ENCODE peak calls at places on chromosomes 11 and 22, in nine cellular contexts. B, H, M, D, F, X, O, L and S are unnamed samples.

GRCh38 chr11:68948948-68949347 is 31.8 kb downstream of the MRGPRD start:
- DNase-seq in B (no peak), H (no peak), M (no peak), D (no peak), F (no peak), X (no peak), O (no peak), L (no peak), S (no peak)

GRCh38 chr11:5941951-5942350 is at the start of gene OR56A3:
- DNase-seq in B (no peak), H (no peak), M (no peak), D (no peak), F (no peak), X (no peak), O (no peak), L (no peak), S (no peak)

GRCh38 chr11:85029964-85030363 is 597.2 kb downstream of the DLG2 start:
- DNase-seq in B (no peak), H (no peak), M (no peak), D (no peak), F (no peak), X (no peak), O (no peak), L (no peak), S (no peak)

GRCh38 chr11:46564459-46564858 is 29.4 kb downstream of the AMBRA1 start:
- DNase-seq in B (no peak), H (no peak), M (no peak), D (no peak), F (no peak), X (no peak), O (no peak), L (no peak), S (no peak)

GRCh38 chr11:65649656-65650546 is 12.0 kb downstream of the SIPA1 start:
- DNase-seq in B (no peak), H (no peak), M (no peak), D (no peak), F (peak; percentile 16), X (no peak), O (no peak), L (no peak), S (no peak)

GRCh38 chr22:36406139-36406538 is 18.4 kb upstream of the MYH9 start:
- DNase-seq in B (no peak), H (no peak), M (no peak), D (no peak), F (no peak), X (no peak), O (no peak), L (no peak), S (no peak)

GRCh38 chr11:66263231-66263630 is 5.2 kb upstream of the RAB1B start:
- DNase-seq in B (no peak), H (no peak), M (no peak), D (no peak), F (no peak), X (no peak), O (no peak), L (no peak), S (no peak)

GRCh38 chr11:42542336-42542735 is 769.5 kb upstream of the API5 start:
- DNase-seq in B (no peak), H (no peak), M (no peak), D (no peak), F (no peak), X (no peak), O (no peak), L (no peak), S (no peak)

GRCh38 chr11:91749231-91749630 is 475.4 kb upstream of the FAT3 start:
- DNase-seq in B (no peak), H (no peak), M (no peak), D (no peak), F (no peak), X (no peak), O (no peak), L (no peak), S (no peak)

GRCh38 chr22:32318361-32318760 is 39.3 kb upstream of the RFPL3 start:
- DNase-seq in B (no peak), H (no peak), M (no peak), D (no peak), F (no peak), X (no peak), O (no peak), L (no peak), S (no peak)

GRCh38 chr11:117345039-117345438 is 17.4 kb downstream of the CEP164 start:
- DNase-seq in B (no peak), H (no peak), M (no peak), D (no peak), F (no peak), X (no peak), O (no peak), L (no peak), S (no peak)

GRCh38 chr11:46345131-46345597 is 2.1 kb upstream of the DGKZ start:
- DNase-seq in B (peak; percentile 43), H (peak; percentile 71), M (no peak), D (no peak), F (peak; percentile 75), X (peak; percentile 35), O (no peak), L (no peak), S (no peak)

GRCh38 chr11:33980896-33981295 is 70.6 kb upstream of the CAPRIN1 start:
- DNase-seq in B (no peak), H (no peak), M (no peak), D (no peak), F (no peak), X (no peak), O (no peak), L (no peak), S (no peak)

GRCh38 chr11:115464269-115464668 is 39.9 kb downstream of the CADM1 start:
- DNase-seq in B (no peak), H (no peak), M (no peak), D (no peak), F (no peak), X (no peak), O (no peak), L (no peak), S (no peak)

GRCh38 chr11:2775083-2775625 is 75.4 kb upstream of the KCNQ1OT1 start:
- DNase-seq in B (no peak), H (no peak), M (no peak), D (no peak), F (no peak), X (peak; percentile 31), O (peak; percentile 31), L (peak; percentile 50), S (peak; percentile 74)

GRCh38 chr11:44833869-44834452 is 107.2 kb downstream of the TSPAN18 start:
- DNase-seq in B (no peak), H (no peak), M (no peak), D (no peak), F (no peak), X (no peak), O (no peak), L (no peak), S (no peak)

DNA sequence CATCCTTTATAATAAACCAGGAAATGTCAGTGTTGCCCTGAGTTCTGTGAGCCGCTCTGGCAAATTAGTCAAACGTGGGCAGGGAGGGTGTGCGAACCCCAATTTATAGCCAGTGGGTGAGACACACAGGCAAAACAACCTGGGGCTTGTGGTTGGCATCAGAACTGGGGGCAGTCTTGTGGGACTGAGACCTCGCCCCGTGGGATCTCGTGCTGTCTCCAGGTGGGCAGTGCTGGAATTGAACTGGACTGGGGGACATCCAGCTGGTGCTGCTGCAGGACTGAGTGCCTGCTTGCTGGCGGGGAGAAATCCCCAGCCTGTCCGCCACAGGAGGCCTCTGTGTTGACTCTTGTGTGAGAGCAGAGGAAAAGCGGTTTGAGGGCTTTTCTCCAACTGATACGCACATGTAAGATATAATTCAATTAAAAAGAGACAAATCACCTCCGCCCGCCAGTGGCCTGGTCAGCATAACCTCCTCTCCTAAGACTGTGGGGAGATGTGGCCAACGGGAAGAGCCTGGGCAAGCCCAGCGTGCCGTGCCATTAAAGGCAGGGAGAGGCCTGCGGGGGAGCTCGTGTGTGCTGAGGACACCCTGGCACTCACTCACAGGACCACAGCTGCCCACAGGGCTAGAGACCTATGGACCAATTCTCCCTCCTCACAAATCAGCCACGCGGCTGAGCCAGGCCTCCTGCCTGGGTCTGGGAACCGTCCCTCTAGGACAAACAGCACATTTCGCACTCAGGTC is 18.4 kb downstream of the SULT4A1 start:
- DNase-seq in B (no peak), H (no peak), M (no peak), D (no peak), F (no peak), X (no peak), O (no peak), L (no peak), S (no peak)
- TF ChIP-seq CTCF in B (no peak), H (no peak), M (no peak), D (no peak), F (no peak), X (no peak), O (no peak), L (no peak), S (no peak)

GRCh38 chr11:131064373-131064991 is 148.2 kb upstream of the SNX19 start:
- DNase-seq in B (peak; percentile 25), H (peak; percentile 51), M (peak; percentile 54), D (no peak), F (peak; percentile 25), X (peak; percentile 48), O (no peak), L (no peak), S (no peak)

GRCh38 chr11:131073167-131073566 is 156.9 kb upstream of the SNX19 start:
- DNase-seq in B (no peak), H (no peak), M (no peak), D (no peak), F (no peak), X (no peak), O (no peak), L (no peak), S (no peak)

GRCh38 chr11:131065435-131066295 is 149.4 kb upstream of the SNX19 start:
- DNase-seq in B (no peak), H (no peak), M (no peak), D (no peak), F (no peak), X (no peak), O (no peak), L (no peak), S (no peak)

GRCh38 chr11:131066551-131066950 is 150.3 kb upstream of the SNX19 start:
- DNase-seq in B (no peak), H (no peak), M (no peak), D (no peak), F (no peak), X (no peak), O (no peak), L (no peak), S (no peak)

GRCh38 chr11:131070365-131070764 is 154.1 kb upstream of the SNX19 start:
- DNase-seq in B (no peak), H (no peak), M (no peak), D (no peak), F (no peak), X (no peak), O (no peak), L (no peak), S (no peak)
- TF ChIP-seq CTCF in B (no peak), H (no peak), M (no peak), D (no peak), F (no peak), X (no peak), O (no peak), L (no peak), S (no peak)

GRCh38 chr22:30490399-30490798 is 15.1 kb downstream of the SEC14L4 start:
- DNase-seq in B (no peak), H (no peak), M (no peak), D (no peak), F (no peak), X (no peak), O (no peak), L (no peak), S (no peak)
- TF ChIP-seq CTCF in B (no peak), H (no peak), M (no peak), D (no peak), F (no peak), X (no peak), O (no peak), L (no peak), S (no peak)

GRCh38 chr11:94735907-94736306 is 32.2 kb upstream of the AMOTL1 start:
- DNase-seq in B (no peak), H (no peak), M (no peak), D (no peak), F (no peak), X (no peak), O (no peak), L (no peak), S (no peak)
- TF ChIP-seq CTCF in B (no peak), H (no peak), M (no peak), D (no peak), F (no peak), X (no peak), O (no peak), L (no peak), S (no peak)